ENCODE peak calls at places on chromosome 15, in eight cellular contexts. N, V, X, R, W, E, Z and K are unnamed samples.

GRCh38 chr15:35686347-35686746 is 140.4 kb upstream of the DPH6 start:
- DNase-seq in X (no peak), V (no peak), W (no peak), N (no peak), E (no peak), R (no peak), Z (no peak), K (no peak)

GRCh38 chr15:40737048-40737447 is 18.0 kb downstream of the RMDN3 start:
- DNase-seq in W (no peak), R (no peak), Z (no peak), X (no peak), E (no peak), N (no peak), V (no peak), K (no peak)

GRCh38 chr15:90665288-90666134 is 51.6 kb upstream of the BLM start:
- DNase-seq in W (peak; percentile 69), N (peak; percentile 73), E (peak; percentile 66), Z (no peak), X (no peak), R (peak; percentile 47), V (peak; percentile 64), K (peak; percentile 61)

GRCh38 chr15:90039996-90040395 is 38.9 kb downstream of the ZNF710 start:
- DNase-seq in X (no peak), Z (no peak), N (no peak), W (no peak), E (no peak), R (no peak), V (no peak), K (no peak)

GRCh38 chr15:98442379-98442833 is 205.9 kb upstream of the IGF1R start:
- DNase-seq in X (peak; percentile 80), N (no peak), R (peak; percentile 40), V (peak; percentile 86), Z (no peak), E (no peak), W (peak; percentile 61), K (peak; percentile 51)

GRCh38 chr15:38458646-38459045 is 4.7 kb downstream of the FAM98B start:
- DNase-seq in X (no peak), W (no peak), Z (no peak), V (no peak), R (no peak), N (no peak), E (no peak), K (no peak)

GRCh38 chr15:40543631-40544294 is 21.1 kb downstream of the CCDC32 start:
- DNase-seq in W (no peak), E (no peak), V (no peak), R (no peak), X (no peak), N (no peak), Z (no peak), K (no peak)

GRCh38 chr15:91572110-91572509 is 281.4 kb upstream of the SLCO3A1 start:
- DNase-seq in W (peak; percentile 78), X (no peak), V (peak; percentile 38), R (no peak), Z (no peak), N (peak; percentile 48), E (peak; percentile 49), K (no peak)

GRCh38 chr15:62269504-62269903 is 104.4 kb upstream of the C2CD4B start:
- DNase-seq in E (no peak), N (no peak), W (no peak), V (peak; percentile 11), X (peak; percentile 18), Z (no peak), R (no peak), K (no peak)

GRCh38 chr15:62275818-62276217 is 110.7 kb upstream of the C2CD4B start:
- DNase-seq in Z (no peak), W (no peak), X (no peak), N (no peak), E (no peak), R (no peak), V (no peak), K (no peak)

GRCh38 chr15:62272290-62272689 is 107.2 kb upstream of the C2CD4B start:
- DNase-seq in R (no peak), N (no peak), W (no peak), X (no peak), Z (no peak), V (no peak), E (no peak), K (no peak)

GRCh38 chr15:62270216-62270921 is 105.3 kb upstream of the C2CD4B start:
- DNase-seq in W (no peak), V (no peak), N (no peak), R (no peak), Z (no peak), E (no peak), X (no peak), K (no peak)
- H3K9me3 ChIP-seq in W (peaks cover 7% of the 10 kb centered on the region), V (peaks cover 28% of the 10 kb centered on the region), N (peaks cover 15% of the 10 kb centered on the region), R (no peaks in the 10 kb centered on the region), Z (peaks cover 52% of the 10 kb centered on the region), E (peaks cover 32% of the 10 kb centered on the region), X (no peaks in the 10 kb centered on the region), K (peaks cover 16% of the 10 kb centered on the region)

DNA sequence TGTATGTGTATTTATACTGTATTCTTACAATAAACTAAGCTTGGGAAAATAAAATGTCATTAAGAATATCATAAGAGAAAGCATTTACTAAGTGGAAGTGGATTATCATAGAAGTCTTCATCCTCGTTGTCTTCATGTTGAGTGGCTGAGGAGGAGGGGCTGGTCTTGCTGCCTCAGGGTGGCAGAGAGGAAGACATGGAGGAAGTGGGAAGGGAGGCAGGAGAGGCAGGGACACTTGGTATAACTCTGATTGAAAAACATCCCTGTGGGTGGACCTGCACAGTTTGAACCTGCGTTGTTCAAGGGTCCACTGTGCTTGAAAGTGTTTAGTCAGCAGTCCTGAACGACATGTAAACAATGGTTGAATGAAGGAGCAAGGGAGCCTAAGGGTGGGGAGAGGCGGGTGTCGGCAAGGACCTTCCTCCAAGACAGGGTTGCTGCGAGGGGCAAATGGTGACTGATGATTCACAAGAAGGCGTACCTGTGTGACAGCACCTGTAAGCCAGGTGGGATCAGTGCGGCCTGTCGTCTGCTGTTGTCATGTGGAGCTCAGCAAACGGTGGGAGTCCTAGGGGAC is 103.8 kb upstream of the KLF13 start:
- DNase-seq in Z (no peak), X (no peak), E (no peak), R (no peak), W (no peak), N (no peak), V (no peak), K (no peak)
- H3K9me3 ChIP-seq in Z (no peaks in the 10 kb centered on the region), X (no peaks in the 10 kb centered on the region), E (peaks cover under 1% of the 10 kb centered on the region), R (no peaks in the 10 kb centered on the region), W (no peaks in the 10 kb centered on the region), N (no peaks in the 10 kb centered on the region), V (peaks cover 3% of the 10 kb centered on the region), K (no peaks in the 10 kb centered on the region)

GRCh38 chr15:86355798-86356197 is 276.1 kb downstream of the AGBL1 start:
- DNase-seq in N (no peak), Z (no peak), X (peak; percentile 34), V (peak; percentile 18), W (no peak), E (no peak), R (no peak), K (no peak)
- H3K9me3 ChIP-seq in N (no peaks in the 10 kb centered on the region), Z (peaks cover 5% of the 10 kb centered on the region), X (no peaks in the 10 kb centered on the region), V (no peaks in the 10 kb centered on the region), W (no peaks in the 10 kb centered on the region), E (peaks cover 2% of the 10 kb centered on the region), R (no peaks in the 10 kb centered on the region), K (no peaks in the 10 kb centered on the region)

GRCh38 chr15:20644896-20645295 is 103.3 kb upstream of the GOLGA6L6 start:
- DNase-seq in R (no peak), W (no peak), X (no peak), V (no peak), E (no peak), N (no peak), Z (no peak), K (no peak)
- H3K9me3 ChIP-seq in R (no peaks in the 10 kb centered on the region), W (no peaks in the 10 kb centered on the region), X (peaks cover 76% of the 10 kb centered on the region), V (no peaks in the 10 kb centered on the region), E (peaks cover 3% of the 10 kb centered on the region), N (no peaks in the 10 kb centered on the region), Z (no peaks in the 10 kb centered on the region), K (no peaks in the 10 kb centered on the region)

GRCh38 chr15:21269121-21269520 is 171.2 kb downstream of the POTEB3 start:
- DNase-seq in X (no peak), Z (no peak), E (no peak), R (no peak), V (peak; percentile 0), N (no peak), W (no peak), K (no peak)
- H3K9me3 ChIP-seq in X (peaks cover 81% of the 10 kb centered on the region), Z (no peaks in the 10 kb centered on the region), E (no peaks in the 10 kb centered on the region), R (no peaks in the 10 kb centered on the region), V (no peaks in the 10 kb centered on the region), N (no peaks in the 10 kb centered on the region), W (no peaks in the 10 kb centered on the region), K (peaks cover 3% of the 10 kb centered on the region)

GRCh38 chr15:95687686-95688085 is 642.8 kb upstream of the NR2F2 start:
- DNase-seq in E (no peak), R (no peak), Z (no peak), X (no peak), N (no peak), W (no peak), V (peak; percentile 4), K (no peak)
- H3K9me3 ChIP-seq in E (no peaks in the 10 kb centered on the region), R (no peaks in the 10 kb centered on the region), Z (no peaks in the 10 kb centered on the region), X (no peaks in the 10 kb centered on the region), N (no peaks in the 10 kb centered on the region), W (no peaks in the 10 kb centered on the region), V (peaks cover 3% of the 10 kb centered on the region), K (no peaks in the 10 kb centered on the region)

GRCh38 chr15:86797135-86797534 is 717.5 kb downstream of the AGBL1 start:
- DNase-seq in Z (no peak), V (no peak), W (no peak), E (no peak), X (no peak), N (no peak), R (no peak), K (no peak)
- H3K9me3 ChIP-seq in Z (no peaks in the 10 kb centered on the region), V (no peaks in the 10 kb centered on the region), W (no peaks in the 10 kb centered on the region), E (no peaks in the 10 kb centered on the region), X (no peaks in the 10 kb centered on the region), N (no peaks in the 10 kb centered on the region), R (no peaks in the 10 kb centered on the region), K (no peaks in the 10 kb centered on the region)